ENCODE peak calls at places on chromosome 3, in six cellular contexts. Q, L, B, X, Z and Y are unnamed samples.

GRCh38 chr3:8552223-8552762 is 50.7 kb downstream of the LMCD1 start:
- DNase-seq in X (no peak), Z (no peak), Q (no peak), L (no peak), B (no peak), Y (no peak)

GRCh38 chr3:79111375-79112052 is 656.3 kb downstream of the ROBO1 start:
- DNase-seq in Z (no peak), Q (no peak), X (no peak), L (no peak), B (no peak), Y (no peak)

GRCh38 chr3:183359036-183359435 is 69.4 kb downstream of the MCF2L2 start:
- DNase-seq in Q (no peak), B (no peak), L (no peak), X (no peak), Z (no peak), Y (no peak)

GRCh38 chr3:194294888-194295214 is 56.3 kb downstream of the CPN2 start:
- DNase-seq in B (no peak), Q (no peak), X (no peak), Z (no peak), L (no peak), Y (no peak)

GRCh38 chr3:54621181-54621580 is 306.7 kb downstream of the LRTM1 start:
- DNase-seq in X (no peak), Z (no peak), L (no peak), Q (no peak), B (no peak), Y (no peak)

GRCh38 chr3:111923821-111924220 is 55.0 kb upstream of the ABHD10 start:
- DNase-seq in X (no peak), L (no peak), Z (no peak), Q (no peak), B (no peak), Y (no peak)

GRCh38 chr3:143298886-143299535 is 179.4 kb downstream of the CHST2 start:
- DNase-seq in Q (no peak), L (no peak), B (no peak), Z (no peak), X (no peak), Y (peak)

GRCh38 chr3:14564741-14565140 is 24.6 kb upstream of the GRIP2 start:
- DNase-seq in Q (peak), X (no peak), L (no peak), Z (peak), B (no peak), Y (no peak)

GRCh38 chr3:129890125-129890524 is 3.4 kb downstream of the TMCC1 start:
- DNase-seq in Z (peak), L (no peak), B (peak), Q (no peak), X (peak), Y (peak)

GRCh38 chr3:98906230-98906629 is 4.7 kb upstream of the DCBLD2 start:
- DNase-seq in Q (no peak), Z (no peak), B (no peak), L (no peak), X (no peak), Y (no peak)

GRCh38 chr3:12875857-12876451 is 34.6 kb upstream of the RPL32 start:
- DNase-seq in B (no peak), L (peak), X (peak), Q (no peak), Z (no peak), Y (no peak)

GRCh38 chr3:111794701-111795100 is 64.4 kb upstream of the PHLDB2 start:
- DNase-seq in L (no peak), B (no peak), Q (no peak), Z (no peak), X (no peak), Y (no peak)

GRCh38 chr3:16448691-16449090 is 64.8 kb downstream of the RFTN1 start:
- DNase-seq in X (peak), L (no peak), B (no peak), Q (peak), Z (no peak), Y (peak)

GRCh38 chr3:139140553-139140952 is 95.9 kb upstream of the PRR23C start:
- DNase-seq in Z (no peak), X (no peak), Q (no peak), B (no peak), L (no peak), Y (no peak)

GRCh38 chr3:161221881-161222600 is 930 bp downstream of the NMD3 start:
- DNase-seq in L (no peak), X (peak), B (no peak), Z (no peak), Q (peak), Y (peak)

GRCh38 chr3:131526801-131527347 is 24.1 kb upstream of the MRPL3 start:
- DNase-seq in L (peak), Z (peak), Q (peak), B (no peak), X (peak), Y (peak)

GRCh38 chr3:56629451-56629850 is 53.6 kb downstream of the TASOR start:
- DNase-seq in L (no peak), Q (no peak), B (no peak), X (no peak), Z (no peak), Y (no peak)

GRCh38 chr3:41684802-41685740 is 276.8 kb downstream of the ULK4 start:
- DNase-seq in Q (peak), L (no peak), Z (no peak), B (no peak), X (no peak), Y (no peak)

GRCh38 chr3:41679412-41679811 is 282.5 kb downstream of the ULK4 start:
- DNase-seq in L (no peak), Q (no peak), X (no peak), B (no peak), Z (no peak), Y (no peak)

GRCh38 chr3:41683666-41684350 is 278.1 kb downstream of the ULK4 start:
- DNase-seq in L (no peak), Z (peak), X (no peak), Q (peak), B (no peak), Y (no peak)

GRCh38 chr3:41682996-41683395 is 278.9 kb downstream of the ULK4 start:
- DNase-seq in Z (no peak), L (no peak), X (no peak), Q (no peak), B (no peak), Y (no peak)

GRCh38 chr3:41681479-41681878 is 280.4 kb downstream of the ULK4 start:
- DNase-seq in L (no peak), X (no peak), Q (peak), B (no peak), Z (peak), Y (no peak)
- TF ChIP-seq MYC in L (no peak), X (no peak), Q (no peak), B (no peak), Z (no peak), Y (no peak)

GRCh38 chr3:190595212-190595795 is 81.4 kb downstream of the IL1RAP start:
- DNase-seq in Q (no peak), X (no peak), L (no peak), B (no peak), Z (peak), Y (no peak)

GRCh38 chr3:190597291-190597690 is 83.4 kb downstream of the IL1RAP start:
- DNase-seq in B (no peak), L (no peak), Q (no peak), Z (no peak), X (no peak), Y (no peak)

GRCh38 chr3:190596341-190597285 is 82.7 kb downstream of the IL1RAP start:
- DNase-seq in B (no peak), L (no peak), X (no peak), Z (no peak), Q (no peak), Y (no peak)

GRCh38 chr3:190594171-190594570 is 80.3 kb downstream of the IL1RAP start:
- DNase-seq in X (no peak), L (no peak), Q (no peak), Z (no peak), B (no peak), Y (no peak)

DNA sequence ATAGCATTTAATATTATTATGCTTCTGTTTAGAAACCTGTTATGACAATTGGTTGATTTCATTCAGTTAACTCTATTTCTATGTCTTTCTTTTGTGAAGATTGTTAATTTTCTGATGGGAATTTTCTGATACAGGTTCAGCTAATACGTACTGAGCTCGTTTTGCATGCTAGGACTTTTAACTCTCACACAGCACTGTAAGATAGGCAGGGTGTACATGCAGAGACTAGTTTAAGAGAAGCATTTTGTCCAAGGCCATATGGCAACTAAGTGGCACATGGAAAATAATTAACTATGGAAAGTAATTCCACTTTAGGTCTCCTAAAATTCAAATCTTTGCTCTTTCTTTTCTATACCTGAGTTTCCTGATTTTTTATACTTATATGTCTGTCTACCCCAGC is 81.9 kb downstream of the IL1RAP start:
- DNase-seq in B (no peak), X (no peak), Z (no peak), Q (no peak), L (no peak), Y (no peak)
- H3K4me3 ChIP-seq in B (no peak), X (no peak), Z (no peak), Q (no peak), L (no peak), Y (no peak)

GRCh38 chr3:196162679-196163078 is 48.5 kb downstream of the ZDHHC19 start:
- DNase-seq in L (no peak), Z (no peak), X (no peak), B (no peak), Q (no peak), Y (no peak)

GRCh38 chr3:196163212-196163611 is 48.0 kb downstream of the ZDHHC19 start:
- DNase-seq in L (no peak), Z (no peak), B (no peak), Q (no peak), X (no peak), Y (no peak)

GRCh38 chr3:196159526-196159925 is 51.7 kb downstream of the ZDHHC19 start:
- DNase-seq in Q (no peak), Z (no peak), B (no peak), L (no peak), X (no peak), Y (no peak)

GRCh38 chr3:196163687-196164493 is 47.3 kb downstream of the ZDHHC19 start:
- DNase-seq in L (no peak), X (no peak), B (no peak), Z (peak), Q (no peak), Y (peak)

GRCh38 chr3:196159952-196160804 is 51.0 kb downstream of the ZDHHC19 start:
- DNase-seq in L (peak), X (peak), Q (no peak), Z (no peak), B (peak), Y (peak)
- TF ChIP-seq MYC in L (no peak), X (no peak), Q (no peak), Z (no peak), B (no peak), Y (peak)

GRCh38 chr3:123688241-123688747 is 103.4 kb upstream of the HACD2 start:
- DNase-seq in B (no peak), Q (peak), L (no peak), X (peak), Z (peak), Y (peak)
- H3K4me3 ChIP-seq in B (no peak), Q (no peak), L (no peak), X (no peak), Z (no peak), Y (no peak)

DNA sequence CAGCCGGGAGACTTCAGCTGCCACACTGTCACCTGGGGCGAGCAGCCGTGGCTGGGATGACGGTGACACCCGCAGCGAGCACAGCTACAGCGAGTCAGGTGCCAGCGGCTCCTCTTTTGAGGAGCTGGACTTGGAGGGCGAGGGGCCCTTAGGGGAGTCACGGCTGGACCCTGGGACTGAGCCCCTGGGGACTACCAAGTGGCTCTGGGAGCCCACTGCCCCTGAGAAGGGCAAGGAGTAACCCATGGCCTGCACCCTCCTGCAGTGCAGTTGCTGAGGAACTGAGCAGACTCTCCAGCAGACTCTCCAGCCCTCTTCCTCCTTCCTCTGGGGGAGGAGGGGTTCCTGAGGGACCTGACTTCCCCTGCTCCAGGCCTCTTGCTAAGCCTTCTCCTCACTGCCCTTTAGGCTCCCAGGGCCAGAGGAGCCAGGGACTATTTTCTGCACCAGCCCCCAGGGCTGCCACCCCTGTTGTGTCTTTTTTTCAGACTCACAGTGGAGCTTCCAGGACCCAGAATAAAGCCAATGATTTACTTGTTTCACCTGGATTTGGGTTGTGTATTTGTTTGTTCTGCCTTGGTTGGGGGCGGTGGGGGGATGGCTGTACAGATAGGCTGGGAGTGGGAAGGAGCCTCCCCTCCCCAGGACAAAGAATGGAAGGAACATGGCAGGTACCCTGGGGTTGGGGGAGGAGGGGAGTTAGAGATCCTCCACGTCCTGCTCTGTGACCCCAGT is 2.9 kb upstream of the GRM2 start:
- DNase-seq in Z (no peak), L (no peak), B (no peak), X (no peak), Q (no peak), Y (peak)
- TF ChIP-seq MYC in Z (no peak), L (no peak), B (no peak), X (no peak), Q (no peak), Y (no peak)

DNA sequence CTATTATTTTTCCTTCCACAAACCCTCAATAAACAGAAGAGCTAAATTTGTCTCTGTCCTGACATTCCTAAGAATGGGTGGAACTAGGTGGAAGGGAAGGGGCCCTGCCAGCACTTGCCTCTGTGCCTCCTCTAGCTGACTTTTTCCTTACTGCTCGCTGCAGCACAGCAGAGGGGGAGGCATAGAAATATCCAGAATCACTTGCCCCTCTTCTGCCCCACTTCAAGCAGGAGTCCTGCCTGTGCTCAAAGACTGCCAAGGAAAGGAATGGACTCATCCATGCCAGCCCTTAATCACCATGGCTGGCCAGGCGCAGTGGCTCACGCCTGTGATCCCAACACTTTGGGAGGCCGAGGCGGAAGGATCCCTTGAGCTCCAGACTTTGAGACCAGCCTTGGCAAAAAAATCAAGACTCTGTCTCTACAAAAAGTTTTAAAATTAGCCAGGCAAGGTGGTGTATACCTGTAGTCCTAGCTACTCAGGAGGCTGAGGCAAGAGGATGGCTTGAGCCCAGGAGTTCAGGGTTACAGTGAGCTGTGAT is 51.8 kb downstream of the ADCY5 start:
- DNase-seq in Z (no peak), X (no peak), B (no peak), L (no peak), Q (no peak), Y (no peak)
- H3K4me3 ChIP-seq in Z (no peak), X (no peak), B (no peak), L (no peak), Q (no peak), Y (no peak)

GRCh38 chr3:41874022-41874421 is 87.9 kb downstream of the ULK4 start:
- DNase-seq in L (no peak), Z (no peak), X (no peak), B (no peak), Q (no peak), Y (peak)
- TF ChIP-seq MYC in L (no peak), Z (no peak), X (no peak), B (no peak), Q (no peak), Y (no peak)

GRCh38 chr3:136931587-136931986 is 26.2 kb upstream of the IL20RB start:
- DNase-seq in Q (peak), Z (no peak), X (no peak), B (no peak), L (no peak), Y (no peak)
- H3K4me3 ChIP-seq in Q (no peak), Z (no peak), X (no peak), B (no peak), L (no peak), Y (no peak)